ENCODE peak calls at places on chromosome 19, in seven cellular contexts. L, F, O, W, T, D and I are unnamed samples. For H3K9me3, the result is how much of the 10 kb centered on the place peaks cover.

GRCh38 chr19:46350758-46351159 is 3.9 kb downstream of the PPP5C start:
- DNase-seq in L (no peak), F (peak), O (no peak), W (no peak), T (peak), D (no peak), I (no peak)

GRCh38 chr19:4970558-4971423 is 1.9 kb downstream of the KDM4B start:
- DNase-seq in L (peak), F (no peak), O (no peak), W (peak), T (peak), D (peak), I (peak)

GRCh38 chr19:10718205-10719196 is 622 bp downstream of the DNM2 start:
- DNase-seq in L (peak), F (peak), O (peak), W (peak), T (peak), D (peak), I (peak)

GRCh38 chr19:19338082-19338481 is 17.5 kb downstream of the MAU2 start:
- DNase-seq in L (no peak), F (no peak), O (peak), W (no peak), T (no peak), D (no peak), I (no peak)

GRCh38 chr19:18541258-18541991 is 1.9 kb downstream of the FKBP8 start:
- DNase-seq in L (no peak), F (no peak), O (no peak), W (no peak), T (no peak), D (no peak), I (no peak)

GRCh38 chr19:18659281-18660050 is 22.6 kb downstream of the KLHL26 start:
- DNase-seq in L (no peak), F (no peak), O (no peak), W (no peak), T (no peak), D (no peak), I (no peak)

GRCh38 chr19:1445185-1445931 is 4.6 kb upstream of the APC2 start:
- DNase-seq in L (peak), F (peak), O (peak), W (peak), T (peak), D (peak), I (peak)

GRCh38 chr19:16741084-16741483 is 21.4 kb downstream of the NWD1 start:
- DNase-seq in L (no peak), F (no peak), O (no peak), W (no peak), T (no peak), D (no peak), I (no peak)

GRCh38 chr19:655691-656090 is 7.3 kb downstream of the RNF126 start:
- DNase-seq in L (no peak), F (no peak), O (no peak), W (no peak), T (peak), D (no peak), I (no peak)

GRCh38 chr19:10748924-10749434 is 31.1 kb downstream of the DNM2 start:
- DNase-seq in L (peak), F (no peak), O (no peak), W (no peak), T (no peak), D (no peak), I (peak)

GRCh38 chr19:45439569-45440258 is 16.0 kb upstream of the ERCC1 start:
- DNase-seq in L (peak), F (peak), O (peak), W (peak), T (peak), D (peak), I (peak)

GRCh38 chr19:33245948-33246728 is 20.5 kb upstream of the SLC7A10 start:
- DNase-seq in L (no peak), F (no peak), O (no peak), W (no peak), T (peak), D (no peak), I (no peak)

GRCh38 chr19:51139299-51140018 is 2.6 kb upstream of the SIGLEC7 start:
- DNase-seq in L (no peak), F (no peak), O (no peak), W (no peak), T (no peak), D (no peak), I (no peak)

GRCh38 chr19:9370747-9371619 is 8.2 kb downstream of the ZNF177 start:
- DNase-seq in L (no peak), F (no peak), O (no peak), W (no peak), T (no peak), D (no peak), I (no peak)

GRCh38 chr19:29413435-29413834 is 112.4 kb upstream of the VSTM2B start:
- DNase-seq in L (no peak), F (no peak), O (no peak), W (no peak), T (no peak), D (no peak), I (no peak)

GRCh38 chr19:8028951-8029491 is 23.5 kb upstream of the CCL25 start:
- DNase-seq in L (no peak), F (no peak), O (peak), W (no peak), T (no peak), D (peak), I (no peak)

GRCh38 chr19:7699422-7700127 is 2.4 kb downstream of the FCER2 start:
- DNase-seq in L (no peak), F (no peak), O (no peak), W (no peak), T (no peak), D (no peak), I (no peak)

DNA sequence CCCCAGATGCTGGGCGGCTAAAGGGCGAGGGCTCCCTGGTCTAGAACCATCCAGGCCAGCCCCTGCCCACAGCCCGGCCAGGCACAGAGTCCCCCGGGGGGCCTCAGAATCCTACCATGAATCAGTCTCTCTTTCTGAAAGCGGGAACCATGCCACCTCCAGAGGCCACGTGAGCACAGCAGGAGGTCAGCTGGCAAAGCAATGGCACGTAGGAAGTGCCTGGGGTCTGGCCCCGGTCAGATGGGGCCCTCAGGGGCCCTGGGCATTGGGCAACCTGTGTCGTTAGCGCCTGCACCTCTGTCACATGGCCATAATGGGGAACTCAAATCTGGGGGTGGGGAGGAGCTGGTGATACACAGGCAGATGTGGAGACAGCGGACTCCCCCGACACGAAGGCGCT is 8.8 kb downstream of the MFSD12 start:
- DNase-seq in L (no peak), F (no peak), O (no peak), W (no peak), T (peak), D (no peak), I (no peak)
- H3K9me3 ChIP-seq in L (under half), F (under half), O (under half), W (under half), T (under half), D (under half), I (under half)

DNA sequence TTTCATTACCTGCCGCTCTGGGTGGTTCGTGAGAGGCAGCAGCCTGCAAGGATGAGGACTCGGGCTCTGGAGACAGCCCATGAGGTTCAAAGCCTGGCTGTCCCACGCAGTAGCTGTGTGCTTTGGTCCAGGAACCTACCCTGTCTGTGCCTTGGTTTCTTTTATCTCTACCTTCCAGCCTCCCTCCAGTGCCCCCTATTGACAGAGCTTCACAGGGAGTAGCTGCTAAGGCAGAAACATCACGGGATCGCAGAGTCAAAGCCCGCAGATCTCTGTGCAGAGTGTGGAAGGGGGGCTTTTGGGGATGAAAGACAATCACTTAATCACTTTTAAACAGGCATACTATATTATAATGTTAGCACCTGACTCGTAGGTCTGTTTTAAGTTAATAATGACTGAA is 16.2 kb downstream of the ZNF71 start:
- DNase-seq in L (no peak), F (no peak), O (no peak), W (no peak), T (no peak), D (no peak), I (no peak)
- H3K9me3 ChIP-seq in L (under half), F (half or more), O (half or more), W (half or more), T (half or more), D (under half), I (under half)

DNA sequence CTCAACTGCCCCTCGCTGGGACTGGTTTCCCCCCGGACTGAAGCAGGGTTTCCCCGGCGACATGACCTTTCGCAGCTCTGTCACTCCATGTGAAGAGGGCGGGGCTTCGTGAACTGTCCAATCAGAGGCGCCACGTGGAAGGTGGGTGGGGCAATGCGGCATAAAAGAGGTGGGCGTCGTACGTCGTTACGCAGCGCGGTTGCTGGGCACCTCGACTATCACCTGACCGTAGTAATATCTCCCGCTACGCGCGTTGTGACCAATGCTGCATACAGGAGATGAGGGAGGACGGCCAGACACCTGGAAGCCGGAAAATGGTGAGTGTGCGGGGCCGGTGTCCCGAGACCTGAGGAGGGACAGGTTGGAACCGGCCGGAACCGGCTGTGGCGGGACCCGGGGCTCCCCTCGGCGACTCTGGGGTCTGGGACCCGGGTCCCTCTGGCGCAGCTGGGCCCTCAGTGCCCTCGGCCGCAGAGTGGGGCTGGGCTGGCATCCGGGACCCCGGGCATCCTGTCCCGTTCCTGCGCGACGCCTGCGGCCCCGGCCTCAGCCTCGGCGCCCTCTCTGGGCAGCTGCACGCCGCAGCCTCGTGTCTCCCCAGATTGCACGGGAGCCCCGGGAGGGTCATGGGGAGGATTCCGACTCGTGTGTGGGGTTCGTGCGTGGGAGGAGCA is 32.1 kb downstream of the ZNF136 start:
- DNase-seq in L (peak), F (peak), O (peak), W (peak), T (peak), D (no peak), I (peak)
- H3K9me3 ChIP-seq in L (under half), F (under half), O (half or more), W (under half), T (half or more), D (under half), I (under half)

GRCh38 chr19:27719034-27719433 is 1493.9 kb downstream of the UQCRFS1 start:
- DNase-seq in L (no peak), F (no peak), O (no peak), W (no peak), T (no peak), D (no peak), I (no peak)
- H3K9me3 ChIP-seq in L (under half), F (under half), O (under half), W (under half), T (under half), D (under half), I (under half)

GRCh38 chr19:2845107-2845506 is 3.8 kb downstream of the ZNF555 start:
- DNase-seq in L (no peak), F (no peak), O (no peak), W (no peak), T (no peak), D (no peak), I (no peak)
- H3K9me3 ChIP-seq in L (under half), F (under half), O (under half), W (under half), T (half or more), D (under half), I (under half)

GRCh38 chr19:53576941-53577653 is 39.2 kb downstream of the ZNF331 start:
- DNase-seq in L (peak), F (no peak), O (no peak), W (no peak), T (no peak), D (no peak), I (no peak)

GRCh38 chr19:53580871-53581835 is 43.2 kb downstream of the ZNF331 start:
- DNase-seq in L (peak), F (no peak), O (no peak), W (peak), T (no peak), D (no peak), I (no peak)

GRCh38 chr19:53577968-53578367 is 40.0 kb downstream of the ZNF331 start:
- DNase-seq in L (peak), F (no peak), O (no peak), W (peak), T (no peak), D (no peak), I (no peak)

GRCh38 chr19:53581871-53582279 is 43.9 kb downstream of the ZNF331 start:
- DNase-seq in L (peak), F (no peak), O (no peak), W (peak), T (no peak), D (no peak), I (no peak)

DNA sequence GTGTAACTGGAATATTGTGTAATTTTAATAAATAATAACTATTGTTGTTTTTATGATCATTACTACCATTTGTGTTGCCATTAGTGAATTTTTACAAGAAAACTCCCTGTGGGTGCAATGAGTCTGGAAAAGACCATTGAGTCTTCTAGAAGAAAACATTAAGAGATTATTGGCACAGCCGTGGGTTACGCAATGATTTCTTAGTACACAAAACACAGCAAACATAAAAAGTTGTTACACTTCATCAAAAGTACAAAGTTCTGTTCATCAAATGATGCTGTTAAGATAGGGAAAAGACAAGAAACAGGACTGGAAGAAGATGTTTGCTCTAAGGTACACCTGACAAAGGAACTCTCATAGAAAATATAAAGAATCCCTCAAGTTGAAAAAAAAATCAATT is 41.6 kb downstream of the ZNF331 start:
- DNase-seq in L (no peak), F (no peak), O (no peak), W (peak), T (no peak), D (no peak), I (no peak)
- H3K9me3 ChIP-seq in L (under half), F (under half), O (half or more), W (under half), T (half or more), D (under half), I (under half)

GRCh38 chr19:47467914-47468313 is 3.8 kb downstream of the SLC8A2 start:
- DNase-seq in L (no peak), F (no peak), O (no peak), W (no peak), T (no peak), D (no peak), I (no peak)
- H3K9me3 ChIP-seq in L (under half), F (under half), O (under half), W (under half), T (under half), D (under half), I (under half)

GRCh38 chr19:58203814-58204475 is 21.1 kb downstream of the ZNF274 start:
- DNase-seq in L (no peak), F (no peak), O (no peak), W (no peak), T (no peak), D (peak), I (no peak)
- H3K9me3 ChIP-seq in L (under half), F (half or more), O (half or more), W (half or more), T (half or more), D (under half), I (under half)